ENCODE peak calls at places on chromosome 6, in six cellular contexts. U is transverse colon, V is GM12878, Q is H1, T is ovary, H is HepG2. S is an unnamed sample.

GRCh38 chr6:70811788-70812187 is 144.1 kb downstream of the SMAP1 start:
- DNase-seq in U (no peak), V (no peak), Q (no peak), T (no peak), H (no peak), S (no peak)

GRCh38 chr6:166469426-166469961 is 86.8 kb upstream of the MPC1 start:
- DNase-seq in U (no peak), V (no peak), Q (no peak), T (no peak), H (no peak), S (no peak)

GRCh38 chr6:48134246-48134645 is 23.2 kb upstream of the PTCHD4 start:
- DNase-seq in U (no peak), V (no peak), Q (no peak), T (no peak), H (no peak), S (no peak)

GRCh38 chr6:158559895-158560786 is at the start of gene TMEM181:
- DNase-seq in U (peak; percentile 91), V (peak; percentile 32), Q (no peak), T (peak; percentile 78), H (peak; percentile 69), S (peak; percentile 58)

GRCh38 chr6:102571236-102571908 is 1177.9 kb downstream of the GRIK2 start:
- DNase-seq in U (no peak), V (no peak), Q (no peak), T (no peak), H (no peak), S (no peak)

GRCh38 chr6:97049254-97050004 is 124.9 kb downstream of the KLHL32 start:
- DNase-seq in U (no peak), V (peak; percentile 57), Q (no peak), T (no peak), H (peak; percentile 33), S (no peak)

GRCh38 chr6:102115911-102116310 is 722.4 kb downstream of the GRIK2 start:
- DNase-seq in U (no peak), V (no peak), Q (no peak), T (no peak), H (no peak), S (no peak)

GRCh38 chr6:114085206-114085605 is 114.3 kb upstream of the HDAC2 start:
- DNase-seq in U (no peak), V (no peak), Q (no peak), T (no peak), H (no peak), S (no peak)

GRCh38 chr6:30829016-30829415 is 55.3 kb upstream of the DDR1 start:
- DNase-seq in U (no peak), V (no peak), Q (no peak), T (no peak), H (no peak), S (no peak)

GRCh38 chr6:149045404-149045803 is 272.1 kb upstream of the TAB2 start:
- DNase-seq in U (no peak), V (no peak), Q (no peak), T (no peak), H (peak; percentile 33), S (no peak)

GRCh38 chr6:106910999-106911949 is 63.3 kb downstream of the CD24 start:
- DNase-seq in U (no peak), V (no peak), Q (no peak), T (no peak), H (peak; percentile 89), S (no peak)

GRCh38 chr6:10999994-11000393 is 44.1 kb downstream of the ELOVL2 start:
- DNase-seq in U (no peak), V (no peak), Q (no peak), T (no peak), H (no peak), S (no peak)

GRCh38 chr6:134436281-134436815 is 118.4 kb upstream of the SGK1 start:
- DNase-seq in U (peak; percentile 24), V (peak; percentile 57), Q (no peak), T (peak; percentile 30), H (peak; percentile 41), S (no peak)

GRCh38 chr6:43926644-43927524 is 156.9 kb downstream of the VEGFA start:
- DNase-seq in U (peak; percentile 74), V (no peak), Q (peak; percentile 62), T (no peak), H (peak; percentile 90), S (no peak)

GRCh38 chr6:28606424-28607391 is 81.0 kb downstream of the GPX5 start:
- DNase-seq in U (no peak), V (peak; percentile 45), Q (no peak), T (peak; percentile 20), H (peak; percentile 83), S (no peak)

GRCh38 chr6:99789767-99790166 is 183.1 kb downstream of the PRDM13 start:
- DNase-seq in U (no peak), V (no peak), Q (no peak), T (no peak), H (no peak), S (no peak)

GRCh38 chr6:13600036-13600435 is 15.1 kb upstream of the NOL7 start:
- DNase-seq in U (no peak), V (no peak), Q (no peak), T (no peak), H (no peak), S (no peak)

GRCh38 chr6:27209659-27210269 is 37.7 kb upstream of the PRSS16 start:
- DNase-seq in U (no peak), V (no peak), Q (no peak), T (no peak), H (no peak), S (no peak)

DNA sequence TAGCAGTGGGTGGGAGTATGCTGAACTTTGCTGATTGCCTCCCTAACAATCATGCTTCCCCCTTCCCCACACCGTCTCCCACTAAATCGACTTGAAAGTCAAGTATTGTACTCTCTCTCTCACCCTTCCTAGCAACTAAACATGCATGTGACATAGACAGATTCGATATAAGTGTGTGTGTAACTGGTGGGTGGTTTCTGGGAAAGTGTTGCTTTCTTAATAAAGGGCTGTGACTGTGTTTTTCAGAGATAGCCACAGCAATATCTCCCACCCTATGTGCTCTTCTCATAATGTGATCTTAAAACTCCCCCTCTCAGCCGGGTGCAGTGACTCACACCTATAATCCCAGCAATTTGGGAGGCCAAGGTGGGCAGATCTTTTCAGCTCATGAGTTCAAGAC is 49.3 kb upstream of the E2F3 start:
- DNase-seq in U (no peak), V (no peak), Q (no peak), T (no peak), H (no peak), S (no peak)
- H3K27ac ChIP-seq in U (no peak overlapping the region), V (no peak overlapping the region), Q (no peak overlapping the region), T (no peak overlapping the region), H (no peak overlapping the region), S (no peak overlapping the region)

GRCh38 chr6:3748726-3749389 is 2.7 kb downstream of the PXDC1 start:
- DNase-seq in U (no peak), V (no peak), Q (no peak), T (no peak), H (no peak), S (no peak)

GRCh38 chr6:3749390-3749978 is 2.0 kb downstream of the PXDC1 start:
- DNase-seq in U (peak; percentile 76), V (no peak), Q (no peak), T (no peak), H (no peak), S (no peak)

GRCh38 chr6:3746696-3747095 is 4.8 kb downstream of the PXDC1 start:
- DNase-seq in U (no peak), V (no peak), Q (no peak), T (no peak), H (no peak), S (no peak)

GRCh38 chr6:3747100-3747737 is 4.3 kb downstream of the PXDC1 start:
- DNase-seq in U (peak; percentile 7), V (no peak), Q (no peak), T (no peak), H (no peak), S (no peak)

DNA sequence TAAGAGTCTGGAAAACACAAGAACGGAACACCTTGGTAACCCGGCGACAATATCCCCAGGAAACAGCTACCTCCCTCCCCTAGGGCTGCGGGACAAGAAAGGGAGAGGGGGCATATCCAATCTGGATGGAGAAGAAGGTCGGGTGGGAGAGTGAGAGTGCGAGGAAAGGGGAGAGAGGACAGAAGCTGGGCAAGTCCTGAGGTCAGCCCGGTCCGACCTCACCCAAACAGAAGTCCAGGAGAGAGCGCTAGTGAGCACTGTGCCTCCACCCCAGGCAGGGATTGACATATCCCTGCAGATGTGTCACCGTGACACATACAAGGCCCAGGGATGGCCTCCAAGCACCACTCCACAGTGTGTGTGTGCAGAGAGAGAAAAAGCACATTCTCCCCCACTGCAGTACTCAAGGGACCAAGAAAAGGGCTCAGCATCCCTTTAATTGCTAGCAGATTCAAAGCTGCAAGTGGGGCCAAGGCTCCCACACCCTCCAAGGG is 3.3 kb downstream of the PXDC1 start:
- DNase-seq in U (peak; percentile 68), V (no peak), Q (no peak), T (no peak), H (peak; percentile 85), S (peak; percentile 50)
- TF ChIP-seq POLR2A in U (no peak), V (no peak), Q (no peak), T (no peak), H (peak; percentile 57), S (no peak)

GRCh38 chr6:133241088-133241900 is at the start of gene EYA4:
- DNase-seq in U (no peak), V (no peak), Q (no peak), T (no peak), H (no peak), S (no peak)
- TF ChIP-seq EP300 in U (no peak), V (no peak), Q (no peak), T (no peak), H (no peak), S (no peak)

GRCh38 chr6:112225691-112226090 is 28.7 kb downstream of the LAMA4 start:
- DNase-seq in U (no peak), V (no peak), Q (no peak), T (no peak), H (no peak), S (no peak)

GRCh38 chr6:112224088-112224487 is 30.3 kb downstream of the LAMA4 start:
- DNase-seq in U (no peak), V (no peak), Q (no peak), T (no peak), H (no peak), S (no peak)

GRCh38 chr6:112222111-112222726 is 32.1 kb downstream of the LAMA4 start:
- DNase-seq in U (no peak), V (no peak), Q (no peak), T (no peak), H (no peak), S (no peak)

GRCh38 chr6:112221561-112221960 is 32.8 kb downstream of the LAMA4 start:
- DNase-seq in U (no peak), V (no peak), Q (no peak), T (no peak), H (no peak), S (no peak)

DNA sequence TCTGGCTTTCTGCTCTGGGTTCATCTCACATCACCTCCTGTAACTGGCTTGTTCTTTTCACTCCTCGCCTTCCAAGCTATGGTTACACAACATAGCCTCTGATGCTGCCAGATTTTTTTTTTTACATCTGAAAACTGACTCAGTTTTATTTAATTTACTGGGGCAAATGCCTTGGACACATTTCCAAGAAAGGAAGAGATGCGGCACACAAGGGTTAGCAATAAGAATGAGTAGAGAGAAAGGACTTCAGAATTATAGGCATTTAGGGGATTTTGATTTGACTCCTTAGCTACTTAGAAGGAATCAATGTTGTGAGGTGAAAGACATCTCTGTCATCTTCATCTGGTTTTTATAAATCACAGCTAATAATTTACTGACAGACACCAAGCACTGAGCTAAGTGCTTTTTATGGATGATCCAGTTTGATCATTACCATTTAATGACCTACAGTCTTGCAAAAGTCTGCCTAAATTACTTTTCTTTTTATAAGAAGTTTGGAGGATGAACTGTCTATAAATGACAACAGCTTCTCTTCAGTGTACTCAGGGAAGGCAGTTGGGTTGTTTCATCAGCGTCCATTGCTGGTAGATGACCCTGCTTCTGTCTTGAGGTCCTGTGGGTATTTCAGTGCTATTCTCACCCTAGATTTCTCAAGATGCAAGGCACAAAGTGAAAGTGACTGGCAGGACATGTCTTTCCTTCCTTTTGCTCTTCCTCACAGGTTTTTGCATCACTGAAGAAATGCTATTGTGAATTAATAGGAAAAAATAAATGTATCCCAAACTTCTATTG is 31.1 kb downstream of the LAMA4 start:
- DNase-seq in U (no peak), V (no peak), Q (no peak), T (no peak), H (no peak), S (no peak)
- H3K27ac ChIP-seq in U (peak overlapping the region; percentile 86), V (no peak overlapping the region), Q (no peak overlapping the region), T (no peak overlapping the region), H (no peak overlapping the region), S (no peak overlapping the region)